ENCODE peak calls at places on chromosomes 11 and 22, in four cellular contexts. T is K562, I is HepG2, B is SK-N-SH. W is an unnamed sample.

GRCh38 chr22:22989856-22990255 is 80.5 kb upstream of the GNAZ start:
- DNase-seq in T (peak), I (no peak), B (no peak), W (no peak)

GRCh38 chr11:21798216-21798615 is 394.7 kb upstream of the ANO5 start:
- DNase-seq in T (no peak), I (no peak), B (no peak), W (no peak)

GRCh38 chr22:28773461-28773867 is 969 bp downstream of the CCDC117 start:
- DNase-seq in T (no peak), I (no peak), B (no peak), W (no peak)

GRCh38 chr11:65790104-65790901 is 3.4 kb downstream of the OVOL1 start:
- DNase-seq in T (no peak), I (no peak), B (peak), W (no peak)

GRCh38 chr11:27913650-27914049 is 194.3 kb downstream of the KIF18A start:
- DNase-seq in T (no peak), I (no peak), B (no peak), W (no peak)

GRCh38 chr11:125069008-125069407 is 5.9 kb downstream of the SLC37A2 start:
- DNase-seq in T (no peak), I (no peak), B (no peak), W (no peak)

GRCh38 chr22:42885446-42885845 is 28.4 kb upstream of the ARFGAP3 start:
- DNase-seq in T (no peak), I (no peak), B (no peak), W (no peak)

GRCh38 chr11:68009391-68010000 is 631 bp upstream of the ALDH3B1 start:
- DNase-seq in T (no peak), I (no peak), B (no peak), W (no peak)

GRCh38 chr22:17929909-17930308 is 94.5 kb downstream of the MICAL3 start:
- DNase-seq in T (no peak), I (no peak), B (no peak), W (no peak)

GRCh38 chr22:41411021-41411851 is 29.5 kb downstream of the TEF start:
- DNase-seq in T (no peak), I (no peak), B (no peak), W (no peak)

GRCh38 chr11:26045082-26045481 is 286.8 kb upstream of the ANO3 start:
- DNase-seq in T (no peak), I (no peak), B (no peak), W (no peak)

GRCh38 chr11:118473537-118473936 is 37.2 kb downstream of the KMT2A start:
- DNase-seq in T (no peak), I (no peak), B (no peak), W (no peak)

GRCh38 chr11:31940396-31941037 is 129.4 kb upstream of the PAX6 start:
- DNase-seq in T (no peak), I (no peak), B (no peak), W (no peak)

GRCh38 chr11:42175203-42175602 is 715.8 kb upstream of the LRRC4C start:
- DNase-seq in T (no peak), I (no peak), B (no peak), W (no peak)

GRCh38 chr11:422249-422656 is 7.5 kb upstream of the SIGIRR start:
- DNase-seq in T (peak), I (no peak), B (no peak), W (no peak)

GRCh38 chr22:48761546-48761945 is 1066.1 kb downstream of the BRD1 start:
- DNase-seq in T (no peak), I (no peak), B (no peak), W (peak)

GRCh38 chr22:38481162-38481870 is 13.4 kb downstream of the KDELR3 start:
- DNase-seq in T (no peak), I (no peak), B (no peak), W (no peak)

DNA sequence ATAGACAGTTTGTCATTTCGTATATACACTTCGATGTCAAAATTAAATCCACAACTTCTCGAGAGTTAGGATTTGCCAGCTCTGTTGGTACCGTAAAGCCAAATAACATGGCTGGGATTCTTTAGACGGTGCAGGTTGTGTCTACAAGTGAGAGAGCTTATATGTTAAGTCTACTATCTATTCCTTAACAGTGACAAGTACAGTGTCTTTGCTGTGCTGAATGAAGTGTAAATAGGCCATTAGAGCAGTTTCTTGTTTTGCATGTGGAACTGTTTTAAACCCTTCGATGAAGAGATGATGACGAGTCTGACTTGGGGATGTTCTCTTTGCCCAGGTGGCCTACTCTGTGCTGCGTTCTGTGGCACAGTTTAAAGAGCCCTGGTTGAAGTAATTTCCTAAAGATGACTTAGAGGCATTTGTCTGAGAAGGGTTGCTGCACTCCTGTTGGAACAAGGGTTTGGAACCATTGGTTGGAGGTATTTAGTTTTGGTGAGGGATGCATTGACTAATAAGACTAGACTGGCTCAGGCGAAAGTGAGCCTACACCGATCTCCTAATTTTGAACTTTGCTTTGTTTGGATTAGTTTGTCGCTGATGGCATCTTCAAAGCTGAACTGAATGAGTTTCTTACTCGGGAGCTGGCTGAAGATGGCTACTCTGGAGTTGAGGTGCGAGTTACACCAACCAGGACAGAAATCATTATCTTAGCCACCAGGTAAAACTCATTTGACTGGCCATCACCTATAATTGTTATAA is 970 bp downstream of the RPS3 start:
- DNase-seq in T (no peak), I (peak), B (no peak), W (no peak)
- TF ChIP-seq FOXJ3 in T (no peak), I (no peak), B (no peak), W (no peak)

GRCh38 chr11:64561984-64562722 is 28.9 kb upstream of the SLC22A12 start:
- DNase-seq in T (no peak), I (no peak), B (no peak), W (no peak)
- TF ChIP-seq FOXJ3 in T (no peak), I (no peak), B (no peak), W (no peak)

DNA sequence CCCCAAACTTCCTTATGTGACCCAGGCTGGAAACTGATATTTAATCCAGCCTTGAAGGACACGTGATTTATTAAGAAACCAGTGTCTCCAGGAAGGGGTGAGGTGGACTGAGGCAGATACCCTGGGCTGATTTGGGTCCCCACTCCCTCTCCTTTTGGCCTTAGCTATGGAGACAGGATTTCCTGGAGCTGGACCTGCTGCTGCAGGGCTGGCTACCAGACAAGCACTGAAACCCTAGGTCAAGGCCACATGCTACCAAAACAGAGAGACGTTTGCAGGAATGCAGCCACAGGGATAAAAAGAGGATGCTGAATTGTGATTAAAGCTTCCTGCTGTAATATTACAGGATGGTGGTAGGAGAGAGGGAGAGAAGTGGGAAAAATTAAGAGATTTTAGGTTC is 25.4 kb upstream of the FCHSD2 start:
- DNase-seq in T (no peak), I (no peak), B (no peak), W (no peak)
- TF ChIP-seq FOXJ3 in T (no peak), I (no peak), B (no peak), W (no peak)

GRCh38 chr11:121086866-121087265 is 14.2 kb upstream of the TECTA start:
- DNase-seq in T (no peak), I (no peak), B (no peak), W (no peak)
- TF ChIP-seq FOXJ3 in T (no peak), I (no peak), B (no peak), W (no peak)

DNA sequence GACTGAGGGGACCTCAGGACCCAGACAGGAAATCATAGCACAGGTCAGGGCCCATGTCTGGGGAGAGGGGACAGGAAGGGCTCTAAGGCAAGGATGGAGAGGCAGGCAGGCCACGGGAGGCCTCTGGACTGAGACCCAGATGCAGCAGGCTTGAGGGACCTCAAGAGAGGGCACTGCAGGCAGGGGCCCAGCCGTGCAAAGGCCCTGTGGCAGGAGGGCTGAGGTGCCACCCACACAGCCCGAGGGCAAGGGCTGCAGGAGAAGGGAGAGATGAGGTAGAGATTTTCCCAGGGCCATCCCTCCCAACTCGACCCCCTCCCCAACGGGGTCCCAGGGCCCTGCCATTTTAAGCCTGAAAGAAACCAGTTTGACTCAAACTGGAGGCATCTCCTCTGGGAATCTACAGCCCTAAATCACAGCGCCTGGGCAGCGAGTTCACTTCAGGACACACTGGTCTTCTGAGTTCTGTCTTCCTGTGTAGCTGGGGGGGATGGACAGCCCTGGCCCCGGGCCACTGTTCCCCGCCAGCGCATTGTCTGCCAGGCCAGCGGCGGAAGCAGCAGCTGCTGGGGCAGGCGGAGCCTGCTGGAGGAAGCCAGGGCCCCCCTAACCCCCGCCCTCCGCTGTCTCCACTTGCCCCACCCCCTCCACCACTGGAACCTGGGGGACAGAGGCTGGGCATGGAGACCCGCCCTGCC is 20.3 kb upstream of the WNT7B start:
- DNase-seq in T (peak), I (no peak), B (no peak), W (no peak)
- TF ChIP-seq FOXJ3 in T (no peak), I (no peak), B (no peak), W (no peak)

GRCh38 chr11:93493252-93493897 is 49.8 kb downstream of the SMCO4 start:
- DNase-seq in T (no peak), I (peak), B (no peak), W (no peak)
- TF ChIP-seq FOXJ3 in T (no peak), I (no peak), B (no peak), W (no peak)

GRCh38 chr11:12901874-12902481 is 107.1 kb upstream of the RASSF10 start:
- DNase-seq in T (no peak), I (no peak), B (no peak), W (no peak)

GRCh38 chr11:12897867-12898266 is 111.2 kb upstream of the RASSF10 start:
- DNase-seq in T (no peak), I (no peak), B (no peak), W (no peak)

GRCh38 chr11:12900496-12900895 is 108.6 kb upstream of the RASSF10 start:
- DNase-seq in T (no peak), I (peak), B (no peak), W (no peak)

GRCh38 chr11:12902784-12903491 is 106.2 kb upstream of the RASSF10 start:
- DNase-seq in T (no peak), I (peak), B (no peak), W (no peak)

GRCh38 chr11:12901272-12901671 is 107.8 kb upstream of the RASSF10 start:
- DNase-seq in T (no peak), I (peak), B (no peak), W (no peak)
- TF ChIP-seq FOXJ3 in T (no peak), I (no peak), B (no peak), W (no peak)

GRCh38 chr11:102306048-102306575 is 11.2 kb upstream of the BIRC3 start:
- DNase-seq in T (no peak), I (no peak), B (peak), W (no peak)
- TF ChIP-seq FOXJ3 in T (no peak), I (no peak), B (no peak), W (no peak)

GRCh38 chr11:122998727-122999370 is 17.2 kb upstream of the BSX start:
- DNase-seq in T (no peak), I (no peak), B (no peak), W (no peak)

GRCh38 chr11:122995526-122995925 is 13.9 kb upstream of the BSX start:
- DNase-seq in T (no peak), I (no peak), B (no peak), W (no peak)

GRCh38 chr11:123000721-123001120 is 19.1 kb upstream of the BSX start:
- DNase-seq in T (no peak), I (no peak), B (no peak), W (no peak)
- TF ChIP-seq FOXJ3 in T (no peak), I (no peak), B (no peak), W (no peak)

W was measured in WTC11.